ENCODE peak calls at places on chromosome 12, in four cellular contexts. One of them, this sample, is unnamed.

GRCh38 chr12:91406920-91407341 is 224.3 kb upstream of the DCN start:
- DNase-seq in foreskin fibroblast: peak; percentile 58
- DNase-seq in transverse colon: peak; percentile 10
- DNase-seq in astrocyte of the cerebellum: no peak
- DNase-seq in this sample: peak; percentile 99

GRCh38 chr12:115411121-115411520 is 727.1 kb upstream of the TBX3 start:
- DNase-seq in foreskin fibroblast: no peak
- DNase-seq in transverse colon: no peak
- DNase-seq in astrocyte of the cerebellum: peak; percentile 9
- DNase-seq in this sample: no peak

GRCh38 chr12:53236443-53237111 is 4.6 kb upstream of the RARG start:
- DNase-seq in foreskin fibroblast: no peak
- DNase-seq in transverse colon: no peak
- DNase-seq in astrocyte of the cerebellum: no peak
- DNase-seq in this sample: no peak

GRCh38 chr12:25653487-25654175 is 100.5 kb upstream of the LMNTD1 start:
- DNase-seq in foreskin fibroblast: no peak
- DNase-seq in transverse colon: no peak
- DNase-seq in astrocyte of the cerebellum: no peak
- DNase-seq in this sample: no peak

GRCh38 chr12:6038160-6038559 is 86.3 kb downstream of the VWF start:
- DNase-seq in foreskin fibroblast: peak; percentile 61
- DNase-seq in transverse colon: peak; percentile 59
- DNase-seq in astrocyte of the cerebellum: peak; percentile 31
- DNase-seq in this sample: peak; percentile 43

GRCh38 chr12:123973552-123974341 is 732 bp downstream of the ZNF664 start:
- DNase-seq in foreskin fibroblast: peak; percentile 56
- DNase-seq in transverse colon: peak; percentile 55
- DNase-seq in astrocyte of the cerebellum: no peak
- DNase-seq in this sample: no peak

GRCh38 chr12:27060740-27061139 is 21.6 kb downstream of the C12orf71 start:
- DNase-seq in foreskin fibroblast: peak; percentile 26
- DNase-seq in transverse colon: no peak
- DNase-seq in astrocyte of the cerebellum: no peak
- DNase-seq in this sample: no peak

GRCh38 chr12:54370218-54370730 is 6.0 kb upstream of the GPR84 start:
- DNase-seq in foreskin fibroblast: peak; percentile 95
- DNase-seq in transverse colon: peak; percentile 79
- DNase-seq in astrocyte of the cerebellum: peak; percentile 46
- DNase-seq in this sample: no peak

GRCh38 chr12:72388322-72388721 is 116.2 kb downstream of the TRHDE start:
- DNase-seq in foreskin fibroblast: peak; percentile 5
- DNase-seq in transverse colon: no peak
- DNase-seq in astrocyte of the cerebellum: no peak
- DNase-seq in this sample: no peak

GRCh38 chr12:76037130-76038105 is 5.8 kb upstream of the PHLDA1 start:
- DNase-seq in foreskin fibroblast: peak; percentile 86
- DNase-seq in transverse colon: no peak
- DNase-seq in astrocyte of the cerebellum: peak; percentile 83
- DNase-seq in this sample: no peak

GRCh38 chr12:79973774-79974173 is 38.9 kb upstream of the PPP1R12A start:
- DNase-seq in foreskin fibroblast: no peak
- DNase-seq in transverse colon: no peak
- DNase-seq in astrocyte of the cerebellum: no peak
- DNase-seq in this sample: no peak

GRCh38 chr12:124390442-124391116 is 95.7 kb downstream of the RFLNA start:
- DNase-seq in foreskin fibroblast: peak; percentile 85
- DNase-seq in transverse colon: peak; percentile 63
- DNase-seq in astrocyte of the cerebellum: no peak
- DNase-seq in this sample: no peak

GRCh38 chr12:41959271-41959670 is 185.4 kb downstream of the GXYLT1 start:
- DNase-seq in foreskin fibroblast: no peak
- DNase-seq in transverse colon: no peak
- DNase-seq in astrocyte of the cerebellum: no peak
- DNase-seq in this sample: no peak

GRCh38 chr12:75848961-75849360 is 182.6 kb downstream of the PHLDA1 start:
- DNase-seq in foreskin fibroblast: no peak
- DNase-seq in transverse colon: no peak
- DNase-seq in astrocyte of the cerebellum: no peak
- DNase-seq in this sample: no peak

GRCh38 chr12:114316076-114316475 is 89.9 kb downstream of the TBX5 start:
- DNase-seq in foreskin fibroblast: peak; percentile 74
- DNase-seq in transverse colon: no peak
- DNase-seq in astrocyte of the cerebellum: peak; percentile 4
- DNase-seq in this sample: no peak

GRCh38 chr12:128661216-128661550 is 162.6 kb downstream of the SLC15A4 start:
- DNase-seq in foreskin fibroblast: no peak
- DNase-seq in transverse colon: no peak
- DNase-seq in astrocyte of the cerebellum: no peak
- DNase-seq in this sample: peak; percentile 51

GRCh38 chr12:21656931-21657335 is 709 bp downstream of the LDHB start:
- DNase-seq in foreskin fibroblast: peak; percentile 66
- DNase-seq in transverse colon: peak; percentile 42
- DNase-seq in astrocyte of the cerebellum: no peak
- DNase-seq in this sample: no peak

GRCh38 chr12:48903363-48903981 is 21.8 kb downstream of the FKBP11 start:
- DNase-seq in foreskin fibroblast: peak; percentile 25
- DNase-seq in transverse colon: no peak
- DNase-seq in astrocyte of the cerebellum: no peak
- DNase-seq in this sample: no peak

GRCh38 chr12:94427520-94428381 is 31.9 kb downstream of the CEP83 start:
- DNase-seq in foreskin fibroblast: peak; percentile 77
- DNase-seq in transverse colon: peak; percentile 24
- DNase-seq in astrocyte of the cerebellum: peak; percentile 85
- DNase-seq in this sample: no peak

GRCh38 chr12:124490584-124491305 is 76.7 kb downstream of the NCOR2 start:
- DNase-seq in foreskin fibroblast: no peak
- DNase-seq in transverse colon: peak; percentile 73
- DNase-seq in astrocyte of the cerebellum: no peak
- DNase-seq in this sample: no peak

GRCh38 chr12:9721394-9722092 is 11.4 kb downstream of the CLECL1 start:
- DNase-seq in foreskin fibroblast: peak; percentile 53
- DNase-seq in transverse colon: no peak
- DNase-seq in astrocyte of the cerebellum: no peak
- DNase-seq in this sample: no peak

GRCh38 chr12:38892976-38893375 is 12.4 kb downstream of the CPNE8 start:
- DNase-seq in foreskin fibroblast: no peak
- DNase-seq in transverse colon: no peak
- DNase-seq in astrocyte of the cerebellum: no peak
- DNase-seq in this sample: no peak

GRCh38 chr12:118979763-118980406 is 1.5 kb upstream of the SRRM4 start:
- DNase-seq in foreskin fibroblast: peak; percentile 8
- DNase-seq in transverse colon: peak; percentile 24
- DNase-seq in astrocyte of the cerebellum: no peak
- DNase-seq in this sample: peak; percentile 2
- H3K4me3 ChIP-seq in foreskin fibroblast: no peak overlapping the region
- H3K4me3 ChIP-seq in transverse colon: no peak overlapping the region
- H3K4me3 ChIP-seq in astrocyte of the cerebellum: no peak overlapping the region
- H3K4me3 ChIP-seq in this sample: no peak overlapping the region

GRCh38 chr12:2384533-2385328 is 331.9 kb downstream of the CACNA1C start:
- DNase-seq in foreskin fibroblast: peak; percentile 84
- DNase-seq in transverse colon: no peak
- DNase-seq in astrocyte of the cerebellum: peak; percentile 16
- DNase-seq in this sample: no peak
- TF ChIP-seq CTCF in foreskin fibroblast: peak; percentile 16
- TF ChIP-seq CTCF in transverse colon: no peak
- TF ChIP-seq CTCF in astrocyte of the cerebellum: peak; percentile 15
- TF ChIP-seq CTCF in this sample: no peak

GRCh38 chr12:120006248-120006975 is 17.4 kb downstream of the BICDL1 start:
- DNase-seq in foreskin fibroblast: no peak
- DNase-seq in transverse colon: no peak
- DNase-seq in astrocyte of the cerebellum: no peak
- DNase-seq in this sample: no peak
- H3K4me3 ChIP-seq in foreskin fibroblast: no peak overlapping the region
- H3K4me3 ChIP-seq in transverse colon: no peak overlapping the region
- H3K4me3 ChIP-seq in astrocyte of the cerebellum: no peak overlapping the region
- H3K4me3 ChIP-seq in this sample: no peak overlapping the region

DNA sequence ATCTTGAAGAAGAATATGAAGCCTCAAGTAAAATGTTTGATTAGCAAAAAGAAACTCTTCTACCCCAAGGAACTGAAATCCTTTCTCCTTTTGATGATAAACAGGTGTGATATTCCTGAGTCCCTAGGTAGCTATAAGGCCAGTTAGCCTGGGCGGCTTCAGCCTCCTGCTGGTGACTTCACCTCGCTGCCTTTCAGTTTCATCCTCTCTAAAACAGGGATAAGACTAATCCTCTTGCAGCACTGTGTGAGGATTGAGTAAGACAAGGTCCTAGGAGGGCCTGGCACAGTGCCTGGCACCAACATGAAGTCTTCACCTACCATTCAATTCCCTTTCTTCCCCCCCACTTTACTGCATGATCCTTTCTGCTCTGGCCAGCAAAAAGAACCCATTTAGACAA is 42.1 kb downstream of the CIT start:
- DNase-seq in foreskin fibroblast: peak; percentile 63
- DNase-seq in transverse colon: no peak
- DNase-seq in astrocyte of the cerebellum: no peak
- DNase-seq in this sample: peak; percentile 6
- TF ChIP-seq CTCF in foreskin fibroblast: peak; percentile 31
- TF ChIP-seq CTCF in transverse colon: no peak
- TF ChIP-seq CTCF in astrocyte of the cerebellum: peak; percentile 31
- TF ChIP-seq CTCF in this sample: peak; percentile 42

GRCh38 chr12:130571734-130572133 is 144.4 kb downstream of the RIMBP2 start:
- DNase-seq in foreskin fibroblast: no peak
- DNase-seq in transverse colon: no peak
- DNase-seq in astrocyte of the cerebellum: no peak
- DNase-seq in this sample: no peak

GRCh38 chr12:130573235-130573634 is 142.9 kb downstream of the RIMBP2 start:
- DNase-seq in foreskin fibroblast: no peak
- DNase-seq in transverse colon: no peak
- DNase-seq in astrocyte of the cerebellum: no peak
- DNase-seq in this sample: no peak

GRCh38 chr12:130574402-130574801 is 141.7 kb downstream of the RIMBP2 start:
- DNase-seq in foreskin fibroblast: no peak
- DNase-seq in transverse colon: no peak
- DNase-seq in astrocyte of the cerebellum: no peak
- DNase-seq in this sample: no peak

GRCh38 chr12:130571089-130571488 is 145.0 kb downstream of the RIMBP2 start:
- DNase-seq in foreskin fibroblast: no peak
- DNase-seq in transverse colon: no peak
- DNase-seq in astrocyte of the cerebellum: no peak
- DNase-seq in this sample: no peak

GRCh38 chr12:130572553-130572952 is 143.5 kb downstream of the RIMBP2 start:
- DNase-seq in foreskin fibroblast: no peak
- DNase-seq in transverse colon: no peak
- DNase-seq in astrocyte of the cerebellum: no peak
- DNase-seq in this sample: no peak
- H3K4me3 ChIP-seq in foreskin fibroblast: no peak overlapping the region
- H3K4me3 ChIP-seq in transverse colon: no peak overlapping the region
- H3K4me3 ChIP-seq in astrocyte of the cerebellum: no peak overlapping the region
- H3K4me3 ChIP-seq in this sample: no peak overlapping the region

This sample was measured in epithelial cell of proximal tubule.